ENCODE peak calls at places on chromosome 16, in five cellular contexts. P is GM23248; K is activated T-helper 9 cell treated with anti-CD3 and anti-CD28 coated beads, Interleukin-2, amount 50 U/mL, for 16 hours; W is T-helper 1 cell; E is EL. Y is an unnamed sample.

GRCh38 chr16:49625311-49626035 is 230.4 kb downstream of the ZNF423 start:
- DNase-seq in W (no peak), P (no peak), K (no peak), E (no peak), Y (no peak)

GRCh38 chr16:66247516-66248089 is 118.9 kb upstream of the CDH5 start:
- DNase-seq in K (no peak), W (no peak), P (peak), E (no peak), Y (no peak)

GRCh38 chr16:22694887-22695382 is 119.0 kb upstream of the HS3ST2 start:
- DNase-seq in K (no peak), W (no peak), E (peak), P (peak), Y (peak)

GRCh38 chr16:50303605-50304466 is 37.5 kb downstream of the ADCY7 start:
- DNase-seq in P (no peak), E (no peak), K (no peak), W (no peak), Y (no peak)

GRCh38 chr16:69110406-69110805 is 5.0 kb downstream of the HAS3 start:
- DNase-seq in P (no peak), K (no peak), E (no peak), W (no peak), Y (no peak)

GRCh38 chr16:56862776-56863175 is 2.2 kb upstream of the SLC12A3 start:
- DNase-seq in W (no peak), P (no peak), E (no peak), K (no peak), Y (no peak)

GRCh38 chr16:15482068-15482747 is 47.8 kb downstream of the BMERB1 start:
- DNase-seq in E (peak), P (peak), K (no peak), W (no peak), Y (peak)

GRCh38 chr16:29770250-29770929 is 7.7 kb upstream of the ZG16 start:
- DNase-seq in P (no peak), K (no peak), E (no peak), W (no peak), Y (no peak)

GRCh38 chr16:64830653-64831052 is 291.2 kb downstream of the CDH11 start:
- DNase-seq in K (no peak), P (peak), W (no peak), E (peak), Y (no peak)

GRCh38 chr16:75320435-75320834 is 69.0 kb upstream of the BCAR1 start:
- DNase-seq in K (no peak), P (peak), W (no peak), E (no peak), Y (no peak)

GRCh38 chr16:4315185-4316102 is at the start of gene GLIS2:
- DNase-seq in K (no peak), E (peak), P (peak), W (peak), Y (peak)